ENCODE peak calls at places on chromosomes 13 and 19, in four cellular contexts. H is MM.1S, V is neural progenitor cell, Y is PC-3. N is an unnamed sample. For H3F3A, the result is how much of the 10 kb centered on the place peaks cover.

GRCh38 chr13:28753208-28753892 is 34.6 kb upstream of the SLC46A3 start:
- DNase-seq in V (no peak), Y (peak), H (no peak), N (peak)

GRCh38 chr13:59399513-59399912 is 764.2 kb downstream of the DIAPH3 start:
- DNase-seq in V (no peak), Y (no peak), H (no peak), N (no peak)

GRCh38 chr19:46189971-46190335 is 39.6 kb upstream of the IGFL1 start:
- DNase-seq in V (no peak), H (no peak), Y (no peak), N (no peak)

GRCh38 chr13:102779426-102780159 is 6.0 kb upstream of the TEX30 start:
- DNase-seq in Y (no peak), V (no peak), H (peak), N (no peak)

GRCh38 chr13:62207388-62207787 is 791.7 kb upstream of the PCDH20 start:
- DNase-seq in V (no peak), H (no peak), Y (no peak), N (no peak)

GRCh38 chr19:2047449-2048103 is 3.5 kb downstream of the MKNK2 start:
- DNase-seq in H (peak), V (peak), Y (peak), N (peak)

GRCh38 chr13:46575321-46575721 is 22.4 kb downstream of the LRCH1 start:
- DNase-seq in H (no peak), Y (no peak), V (no peak), N (peak)

GRCh38 chr19:28393574-28394336 is 819.2 kb downstream of the UQCRFS1 start:
- DNase-seq in V (peak), Y (no peak), H (peak), N (peak)

GRCh38 chr13:21458457-21458815 is 667 bp downstream of the ZDHHC20 start:
- DNase-seq in H (peak), Y (peak), V (peak), N (peak)

GRCh38 chr19:55384576-55385235 is 614 bp upstream of the TMEM238 start:
- DNase-seq in V (no peak), Y (no peak), H (no peak), N (peak)

GRCh38 chr19:31611348-31611877 is 262.2 kb upstream of the TSHZ3 start:
- DNase-seq in V (no peak), H (no peak), Y (no peak), N (no peak)

GRCh38 chr19:12840091-12841079 is 2.1 kb downstream of the MAST1 start:
- DNase-seq in Y (peak), H (peak), V (peak), N (peak)

GRCh38 chr13:105035092-105035491 is 1500.4 kb downstream of the EFNB2 start:
- DNase-seq in Y (peak), H (no peak), V (no peak), N (no peak)

GRCh38 chr19:38049105-38049649 is 142.2 kb downstream of the SIPA1L3 start:
- DNase-seq in Y (no peak), H (peak), V (no peak), N (no peak)

GRCh38 chr19:45159204-45159970 is 1.4 kb downstream of the NKPD1 start:
- DNase-seq in V (no peak), H (no peak), Y (no peak), N (no peak)

GRCh38 chr19:19417618-19418270 is 12.3 kb downstream of the GATAD2A start:
- DNase-seq in V (no peak), Y (no peak), H (no peak), N (no peak)

GRCh38 chr13:99922631-99923404 is 48.7 kb downstream of the ZIC5 start:
- DNase-seq in Y (no peak), V (no peak), H (no peak), N (no peak)

GRCh38 chr19:46364359-46364758 is 17.5 kb downstream of the PPP5C start:
- DNase-seq in Y (no peak), H (no peak), V (no peak), N (no peak)

GRCh38 chr13:85148009-85148408 is 651.2 kb downstream of the SLITRK6 start:
- DNase-seq in V (peak), Y (no peak), H (no peak), N (no peak)

GRCh38 chr13:99987180-99988047 is 5.8 kb downstream of the ZIC2 start:
- DNase-seq in H (no peak), Y (no peak), V (peak), N (no peak)

GRCh38 chr19:49125025-49125731 is 5.8 kb downstream of the PPFIA3 start:
- DNase-seq in Y (no peak), H (no peak), V (peak), N (no peak)

GRCh38 chr19:10566658-10567410 is 1.0 kb upstream of the KRI1 start:
- DNase-seq in V (no peak), H (peak), Y (no peak), N (peak)

GRCh38 chr13:21365574-21365973 is 93.5 kb downstream of the ZDHHC20 start:
- DNase-seq in V (no peak), Y (no peak), H (no peak), N (no peak)

GRCh38 chr13:40313269-40314200 is 352.9 kb downstream of the FOXO1 start:
- DNase-seq in Y (no peak), H (no peak), V (no peak), N (peak)

GRCh38 chr19:50718255-50719118 is 1.1 kb downstream of the SHANK1 start:
- DNase-seq in H (no peak), V (peak), Y (no peak), N (peak)

GRCh38 chr19:6674868-6675305 is 4.9 kb upstream of the TNFSF14 start:
- DNase-seq in H (peak), V (peak), Y (peak), N (peak)

GRCh38 chr19:10762656-10763055 is 44.8 kb downstream of the DNM2 start:
- DNase-seq in V (no peak), Y (peak), H (no peak), N (no peak)

GRCh38 chr13:101115762-101116161 is 300.5 kb downstream of the NALCN start:
- DNase-seq in V (peak), Y (peak), H (no peak), N (peak)

GRCh38 chr13:59364508-59365187 is 799.1 kb downstream of the DIAPH3 start:
- DNase-seq in H (no peak), Y (no peak), V (peak), N (peak)

GRCh38 chr13:50198508-50198907 is 183.3 kb downstream of the KCNRG start:
- DNase-seq in V (no peak), Y (peak), H (no peak), N (peak)

GRCh38 chr19:39434123-39435076 is 1.3 kb downstream of the RPS16 start:
- DNase-seq in V (no peak), Y (no peak), H (no peak), N (peak)

GRCh38 chr13:106440846-106441245 is 94.6 kb downstream of the EFNB2 start:
- DNase-seq in Y (no peak), V (peak), H (no peak), N (no peak)

GRCh38 chr13:33326246-33326645 is 40.7 kb upstream of the STARD13 start:
- DNase-seq in Y (no peak), V (no peak), H (no peak), N (no peak)

GRCh38 chr19:33904681-33905080 is 108.0 kb downstream of the KCTD15 start:
- DNase-seq in V (peak), Y (peak), H (no peak), N (peak)

GRCh38 chr19:48568345-48568886 is 16.4 kb downstream of the SULT2B1 start:
- DNase-seq in Y (peak), V (peak), H (no peak), N (peak)

GRCh38 chr13:34076943-34077703 is 259.2 kb downstream of the RFC3 start:
- DNase-seq in V (peak), Y (peak), H (peak), N (peak)

GRCh38 chr13:91132786-91133185 is 214.7 kb upstream of the MIR17HG start:
- DNase-seq in H (no peak), V (no peak), Y (no peak), N (no peak)

GRCh38 chr13:41603917-41604316 is 146.6 kb downstream of the RGCC start:
- DNase-seq in Y (peak), V (no peak), H (no peak), N (peak)

GRCh38 chr19:3366104-3366760 is at the start of gene NFIC:
- DNase-seq in Y (peak), V (peak), H (no peak), N (peak)

GRCh38 chr13:71979616-71980015 is 112.6 kb upstream of the DACH1 start:
- DNase-seq in H (peak), V (peak), Y (peak), N (no peak)

DNA sequence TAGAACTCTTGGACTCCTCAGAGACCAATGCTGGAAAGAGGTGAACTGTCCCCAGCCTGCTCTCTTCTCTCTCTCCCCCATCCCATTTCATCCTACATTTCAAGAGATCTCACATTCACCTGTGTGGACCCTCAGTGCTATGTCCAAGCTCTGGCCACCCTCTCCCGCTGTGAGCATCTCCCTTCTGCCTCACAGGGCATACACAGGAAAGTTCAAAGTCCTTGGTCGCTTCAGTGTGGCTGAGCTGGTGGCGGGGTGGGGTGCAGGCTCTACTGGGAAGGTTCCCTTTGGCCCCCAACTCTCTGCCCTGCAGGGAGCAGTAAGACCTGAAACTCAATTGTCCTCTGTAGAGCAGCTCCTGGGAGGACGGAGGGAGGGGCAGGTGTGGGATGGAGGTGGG is 27.0 kb downstream of the SPTBN4 start:
- DNase-seq in H (no peak), V (no peak), Y (no peak), N (no peak)
- TF ChIP-seq EZH2 in H (no peak), V (no peak), Y (no peak), N (no peak)

GRCh38 chr13:113275387-113275786 is 21.7 kb upstream of the LAMP1 start:
- DNase-seq in H (peak), V (peak), Y (peak), N (peak)

GRCh38 chr13:113272791-113273190 is 24.2 kb upstream of the LAMP1 start:
- DNase-seq in Y (no peak), V (no peak), H (no peak), N (no peak)

DNA sequence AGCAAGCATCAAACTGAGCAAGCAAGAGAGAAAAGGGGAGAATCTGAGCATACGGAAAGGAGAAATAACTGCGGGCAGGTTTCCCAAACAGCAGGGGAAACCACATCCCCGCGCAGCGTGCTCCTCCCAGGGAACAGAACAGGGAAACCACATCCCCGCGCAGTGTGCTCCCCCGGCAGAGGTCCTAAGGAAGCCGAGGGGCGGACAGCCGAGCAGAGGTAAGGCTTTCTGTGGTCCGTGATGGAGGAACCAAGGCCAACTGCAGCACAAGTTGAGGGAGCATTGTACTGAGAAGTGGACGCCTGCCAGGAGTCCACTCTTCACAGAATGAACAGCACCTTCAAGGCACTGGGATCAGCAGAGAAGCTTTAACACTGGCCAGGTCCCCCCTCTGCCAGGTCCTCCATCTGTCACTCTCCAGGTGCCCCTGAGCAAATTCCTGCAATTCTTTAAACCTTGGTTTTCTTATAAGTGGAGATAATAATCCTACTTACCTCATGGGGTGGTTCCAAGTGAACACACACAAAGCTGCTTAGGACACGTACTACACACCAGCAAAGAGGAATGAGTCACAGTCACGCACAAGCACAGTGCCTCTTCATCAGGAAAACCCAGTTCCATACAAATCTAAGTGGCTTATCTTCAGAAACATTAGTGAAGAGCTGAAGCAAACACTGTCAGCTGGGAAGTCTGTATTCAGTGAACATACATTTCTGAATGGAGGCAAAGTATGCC is 23.0 kb upstream of the LAMP1 start:
- DNase-seq in Y (peak), H (no peak), V (no peak), N (peak)
- H3K9ac ChIP-seq in Y (no peak), H (no peak), V (no peak), N (peak)

DNA sequence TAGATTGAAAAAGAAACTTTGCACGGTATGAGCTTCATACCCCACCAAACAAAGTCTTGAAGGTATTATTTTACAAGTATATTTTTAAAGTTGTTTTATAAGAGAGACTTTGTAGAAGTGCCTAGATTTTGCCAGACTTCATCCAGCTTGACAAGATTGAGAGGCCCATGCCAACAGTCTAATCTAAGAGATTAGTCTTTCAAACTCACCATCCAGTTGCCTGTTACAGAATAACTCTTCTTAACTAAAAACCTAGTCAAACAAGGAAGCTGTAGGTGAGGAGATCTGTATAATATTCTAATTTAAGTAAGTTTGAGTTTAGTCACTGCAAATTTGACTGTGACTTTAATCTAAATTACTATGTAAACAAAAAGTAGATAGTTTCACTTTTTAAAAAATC is 41.9 kb upstream of the RAP2A start:
- DNase-seq in V (no peak), Y (no peak), H (no peak), N (no peak)
- H3F3A ChIP-seq in V (under half), Y (under half), H (under half), N (under half)

GRCh38 chr13:112074139-112074710 is 7.3 kb downstream of the SOX1 start:
- DNase-seq in H (no peak), V (peak), Y (no peak), N (no peak)
- TF ChIP-seq EZH2 in H (no peak), V (no peak), Y (no peak), N (no peak)

GRCh38 chr13:98141938-98142426 is 912 bp upstream of the FARP1 start:
- DNase-seq in Y (no peak), V (peak), H (no peak), N (no peak)
- H3K9ac ChIP-seq in Y (peak), V (no peak), H (no peak), N (no peak)

N was measured in GM23248.